ENCODE peak calls at places on chromosome 5, in six cellular contexts. O, G, E, Y, M and P are unnamed samples.

GRCh38 chr5:134905246-134905996 is 490 bp downstream of the PCBD2 start:
- DNase-seq in O (no peak), G (peak; percentile 48), E (peak; percentile 81), Y (peak; percentile 70), M (peak; percentile 69), P (peak; percentile 77)

GRCh38 chr5:179313849-179314521 is 31.3 kb downstream of the ADAMTS2 start:
- DNase-seq in O (no peak), G (no peak), E (peak; percentile 72), Y (no peak), M (peak; percentile 33), P (no peak)

GRCh38 chr5:180988592-180988991 is at the start of gene BTNL3:
- DNase-seq in O (no peak), G (no peak), E (no peak), Y (no peak), M (no peak), P (no peak)

GRCh38 chr5:6545770-6546690 is 86.8 kb downstream of the NSUN2 start:
- DNase-seq in O (no peak), G (no peak), E (no peak), Y (no peak), M (no peak), P (no peak)

GRCh38 chr5:158116965-158117364 is 258.0 kb upstream of the CLINT1 start:
- DNase-seq in O (no peak), G (no peak), E (no peak), Y (no peak), M (no peak), P (no peak)

GRCh38 chr5:1073239-1074102 is 38.4 kb downstream of the SLC12A7 start:
- DNase-seq in O (no peak), G (no peak), E (no peak), Y (no peak), M (no peak), P (no peak)

GRCh38 chr5:64628901-64629300 is 61.4 kb upstream of the SHISAL2B start:
- DNase-seq in O (no peak), G (no peak), E (no peak), Y (no peak), M (no peak), P (no peak)

GRCh38 chr5:45680950-45681349 is 15.2 kb downstream of the HCN1 start:
- DNase-seq in O (no peak), G (no peak), E (no peak), Y (no peak), M (no peak), P (no peak)

GRCh38 chr5:128536229-128536860 is 1.7 kb downstream of the FBN2 start:
- DNase-seq in O (peak; percentile 23), G (no peak), E (peak; percentile 12), Y (no peak), M (no peak), P (no peak)

GRCh38 chr5:7852988-7853387 is 2.1 kb upstream of the CFAP90 start:
- DNase-seq in O (no peak), G (no peak), E (no peak), Y (no peak), M (no peak), P (no peak)